ENCODE peak calls at places on chromosomes 5 and 9, in ten cellular contexts. Q, E, R, L, H, P, D, B, W and U are unnamed samples.

GRCh38 chr5:79105868-79106267 is 5.7 kb upstream of the BHMT start:
- DNase-seq in H (no peak), B (no peak), P (no peak), E (no peak), D (no peak), Q (no peak), L (no peak), R (no peak), W (no peak), U (no peak)

GRCh38 chr5:172683696-172684464 is 42.8 kb downstream of the NEURL1B start:
- DNase-seq in W (no peak), R (no peak), B (no peak), Q (no peak), P (no peak), H (no peak), D (no peak), L (no peak), E (no peak), U (peak; percentile 48)

GRCh38 chr9:116099821-116100220 is 53.8 kb upstream of the PAPPA start:
- DNase-seq in W (no peak), P (peak; percentile 88), Q (no peak), D (no peak), L (no peak), R (no peak), E (no peak), B (no peak), H (no peak), U (no peak)

GRCh38 chr9:37994639-37995347 is 74.2 kb downstream of the SHB start:
- DNase-seq in W (peak; percentile 94), H (peak; percentile 28), D (peak; percentile 92), E (peak; percentile 40), R (peak; percentile 44), P (peak; percentile 75), L (peak; percentile 88), B (peak; percentile 93), Q (peak; percentile 41), U (no peak)

GRCh38 chr5:77133061-77133758 is 46.1 kb upstream of the ZBED3 start:
- DNase-seq in L (peak; percentile 71), D (peak; percentile 50), E (peak; percentile 32), Q (peak; percentile 61), P (peak; percentile 99), H (peak; percentile 36), R (no peak), W (peak; percentile 27), B (peak; percentile 84), U (no peak)

GRCh38 chr9:136014147-136014927 is 53.2 kb upstream of the UBAC1 start:
- DNase-seq in R (no peak), L (peak; percentile 60), B (peak; percentile 36), H (no peak), E (no peak), D (no peak), W (peak; percentile 7), P (no peak), Q (no peak), U (no peak)

GRCh38 chr5:132406144-132406783 is 36.8 kb downstream of the SLC22A5 start:
- DNase-seq in E (no peak), R (no peak), P (no peak), L (no peak), D (no peak), B (no peak), Q (no peak), W (no peak), H (no peak), U (no peak)

GRCh38 chr9:116959775-116960174 is 272.7 kb downstream of the TRIM32 start:
- DNase-seq in L (no peak), Q (no peak), P (peak; percentile 41), B (no peak), D (peak; percentile 19), W (peak; percentile 83), E (no peak), H (no peak), R (no peak), U (no peak)

GRCh38 chr9:131840751-131841702 is 101.2 kb upstream of the RAPGEF1 start:
- DNase-seq in R (no peak), Q (no peak), P (no peak), W (no peak), E (no peak), D (no peak), L (no peak), H (no peak), B (peak; percentile 30), U (no peak)

GRCh38 chr5:31100047-31100575 is 93.4 kb upstream of the CDH6 start:
- DNase-seq in R (no peak), P (no peak), Q (no peak), H (no peak), L (no peak), D (no peak), W (no peak), B (no peak), E (no peak), U (no peak)

GRCh38 chr9:12640021-12640587 is 53.1 kb upstream of the TYRP1 start:
- DNase-seq in B (no peak), L (no peak), P (peak; percentile 58), D (peak; percentile 76), H (no peak), Q (peak; percentile 1), E (no peak), R (peak; percentile 63), W (no peak), U (no peak)

GRCh38 chr5:14306415-14306814 is 163.3 kb downstream of the TRIO start:
- DNase-seq in D (no peak), H (no peak), W (no peak), B (no peak), R (no peak), E (no peak), P (peak; percentile 50), Q (peak; percentile 14), L (no peak), U (no peak)

GRCh38 chr9:96462538-96462937 is 12.6 kb downstream of the HABP4 start:
- DNase-seq in H (no peak), B (no peak), R (no peak), P (no peak), L (no peak), W (no peak), D (no peak), E (no peak), Q (no peak), U (no peak)

GRCh38 chr9:124206391-124206790 is 51.4 kb upstream of the NEK6 start:
- DNase-seq in L (no peak), P (no peak), R (no peak), B (no peak), E (no peak), D (no peak), H (no peak), W (no peak), Q (no peak), U (no peak)

GRCh38 chr9:114163517-114163924 is 8.2 kb downstream of the COL27A1 start:
- DNase-seq in B (peak; percentile 78), P (peak; percentile 78), W (no peak), E (peak; percentile 46), L (peak; percentile 89), Q (peak; percentile 37), H (no peak), R (peak; percentile 81), D (no peak), U (no peak)

GRCh38 chr5:93401844-93402243 is 179.2 kb downstream of the NR2F1-AS1 start:
- DNase-seq in W (no peak), E (no peak), D (no peak), Q (no peak), L (no peak), R (no peak), B (no peak), P (no peak), H (no peak), U (no peak)

GRCh38 chr9:128276574-128277270 is 646 bp downstream of the SWI5 start:
- DNase-seq in P (peak; percentile 49), W (peak; percentile 39), L (no peak), B (peak; percentile 62), Q (no peak), D (no peak), R (peak; percentile 52), H (no peak), E (no peak), U (no peak)

GRCh38 chr5:97644896-97645295 is 461.8 kb upstream of the RIOK2 start:
- DNase-seq in E (no peak), R (no peak), B (no peak), W (no peak), D (no peak), Q (no peak), P (no peak), H (no peak), L (no peak), U (no peak)
- H3K9me3 ChIP-seq in E (peaks cover 8% of the 10 kb centered on the region), R (no peaks in the 10 kb centered on the region), B (no peaks in the 10 kb centered on the region), W (no peaks in the 10 kb centered on the region), D (no peaks in the 10 kb centered on the region), Q (peaks cover 4% of the 10 kb centered on the region), P (no peaks in the 10 kb centered on the region), H (no peaks in the 10 kb centered on the region), L (no peaks in the 10 kb centered on the region), U (no peaks in the 10 kb centered on the region)

DNA sequence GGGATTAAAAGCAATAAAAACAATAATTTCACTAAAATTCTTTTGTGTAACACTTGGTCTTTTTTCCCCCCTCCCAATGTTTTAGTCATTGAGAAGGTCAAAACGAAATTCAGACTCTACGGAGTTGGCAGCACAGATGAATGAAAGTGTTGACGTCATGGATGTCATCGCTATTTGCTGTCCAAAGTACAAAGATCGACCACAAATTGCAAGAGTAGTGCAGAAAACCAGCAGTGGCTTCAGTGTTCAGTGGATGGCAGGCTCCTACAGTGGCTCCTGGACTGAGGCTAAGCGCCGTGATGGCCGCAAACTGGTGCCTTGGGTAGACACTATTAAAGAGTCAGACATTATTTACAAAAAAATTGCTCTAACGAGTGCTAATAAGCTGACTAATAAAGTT is 184.7 kb downstream of the CPLANE1 start:
- DNase-seq in Q (no peak), P (no peak), D (no peak), E (no peak), R (no peak), B (no peak), W (no peak), L (no peak), H (no peak), U (no peak)
- H3K9me3 ChIP-seq in Q (no peaks in the 10 kb centered on the region), P (no peaks in the 10 kb centered on the region), D (no peaks in the 10 kb centered on the region), E (no peaks in the 10 kb centered on the region), R (no peaks in the 10 kb centered on the region), B (no peaks in the 10 kb centered on the region), W (no peaks in the 10 kb centered on the region), L (no peaks in the 10 kb centered on the region), H (no peaks in the 10 kb centered on the region), U (no peaks in the 10 kb centered on the region)

GRCh38 chr5:97618721-97619120 is 435.7 kb upstream of the RIOK2 start:
- DNase-seq in E (no peak), Q (no peak), B (no peak), D (no peak), P (peak; percentile 84), L (no peak), R (no peak), H (no peak), W (no peak), U (no peak)
- H3K9me3 ChIP-seq in E (no peaks in the 10 kb centered on the region), Q (peaks cover 5% of the 10 kb centered on the region), B (peaks cover 14% of the 10 kb centered on the region), D (no peaks in the 10 kb centered on the region), P (no peaks in the 10 kb centered on the region), L (no peaks in the 10 kb centered on the region), R (no peaks in the 10 kb centered on the region), H (no peaks in the 10 kb centered on the region), W (peaks cover 3% of the 10 kb centered on the region), U (no peaks in the 10 kb centered on the region)

GRCh38 chr5:104186510-104186909 is 623.9 kb upstream of the NUDT12 start:
- DNase-seq in B (no peak), H (no peak), R (no peak), W (no peak), P (no peak), E (no peak), D (no peak), Q (no peak), L (no peak), U (no peak)
- H3K9me3 ChIP-seq in B (no peaks in the 10 kb centered on the region), H (no peaks in the 10 kb centered on the region), R (no peaks in the 10 kb centered on the region), W (peaks cover 5% of the 10 kb centered on the region), P (no peaks in the 10 kb centered on the region), E (peaks cover 20% of the 10 kb centered on the region), D (peaks cover 20% of the 10 kb centered on the region), Q (peaks cover 6% of the 10 kb centered on the region), L (peaks cover 12% of the 10 kb centered on the region), U (peaks cover 3% of the 10 kb centered on the region)